ENCODE peak calls at places on chromosomes 1 and 21, in eight cellular contexts. W is T-helper 17 cell, F is transverse colon, T is neural progenitor cell, V is body of pancreas, A is heart left ventricle, M is IMR-90, G is heart right ventricle. X is an unnamed sample. For H3K9me3, the result is how much of the 10 kb centered on the place peaks cover.

GRCh38 chr1:92695104-92695503 is 89.8 kb downstream of the EVI5 start:
- DNase-seq in M (peak), G (no peak), F (no peak), T (no peak), A (no peak), W (no peak), V (no peak), X (no peak)

GRCh38 chr1:44637590-44638411 is 36.5 kb downstream of the TMEM53 start:
- DNase-seq in M (no peak), T (peak), G (no peak), F (no peak), W (no peak), V (no peak), A (no peak), X (no peak)

GRCh38 chr1:240337795-240338194 is 246.1 kb downstream of the FMN2 start:
- DNase-seq in G (no peak), V (no peak), A (no peak), M (peak), F (no peak), T (no peak), W (no peak), X (no peak)

GRCh38 chr1:46173361-46173856 is 1.5 kb upstream of the TSPAN1 start:
- DNase-seq in M (peak), G (peak), W (no peak), T (no peak), V (no peak), F (no peak), A (peak), X (peak)

GRCh38 chr1:156750932-156751723 is at the start of gene HDGF:
- DNase-seq in M (no peak), A (peak), V (peak), F (peak), W (no peak), T (peak), G (peak), X (peak)

GRCh38 chr1:242568666-242569065 is 44.2 kb upstream of the PLD5 start:
- DNase-seq in V (no peak), A (no peak), M (no peak), F (no peak), T (no peak), G (no peak), W (no peak), X (no peak)

GRCh38 chr1:25685938-25686665 is 69.5 kb downstream of the MAN1C1 start:
- DNase-seq in M (no peak), W (no peak), T (no peak), F (no peak), V (no peak), A (no peak), G (no peak), X (peak)

GRCh38 chr1:41618066-41618825 is 133.8 kb upstream of the EDN2 start:
- DNase-seq in G (peak), F (peak), W (no peak), A (peak), V (peak), T (no peak), M (peak), X (peak)

GRCh38 chr1:178565586-178565985 is 52.7 kb downstream of the TEX35 start:
- DNase-seq in W (no peak), M (no peak), F (no peak), G (no peak), T (no peak), V (no peak), A (no peak), X (no peak)

GRCh38 chr1:10943991-10944730 is 68.3 kb upstream of the TARDBP start:
- DNase-seq in F (peak), G (peak), V (peak), T (no peak), A (no peak), M (no peak), W (no peak), X (no peak)

GRCh38 chr1:24149854-24150227 is 6.9 kb upstream of the IL22RA1 start:
- DNase-seq in M (peak), A (no peak), W (no peak), T (no peak), G (no peak), F (peak), V (peak), X (peak)

GRCh38 chr1:108592030-108592759 is 32.3 kb downstream of the EEIG2 start:
- DNase-seq in M (no peak), T (no peak), V (no peak), G (no peak), A (no peak), F (no peak), W (no peak), X (no peak)

GRCh38 chr1:115641762-115642167 is at the start of gene VANGL1:
- DNase-seq in T (peak), A (peak), G (peak), V (peak), W (peak), F (peak), M (peak), X (peak)

GRCh38 chr1:93845554-93846150 is 33.4 kb downstream of the DNTTIP2 start:
- DNase-seq in V (peak), G (peak), A (no peak), W (no peak), M (peak), T (peak), F (peak), X (no peak)

GRCh38 chr1:148166558-148167492 is 14.7 kb upstream of the NBPF11 start:
- DNase-seq in F (no peak), V (no peak), M (no peak), A (no peak), T (no peak), W (no peak), G (no peak), X (no peak)

GRCh38 chr1:9331016-9331415 is 38.3 kb downstream of the SPSB1 start:
- DNase-seq in M (no peak), G (no peak), V (no peak), T (no peak), W (no peak), F (peak), A (no peak), X (no peak)

GRCh38 chr1:27403065-27403726 is 10.8 kb downstream of the GPR3 start:
- DNase-seq in A (peak), W (no peak), G (peak), V (peak), F (peak), M (peak), T (peak), X (peak)

GRCh38 chr1:67307251-67308060 is at the start of gene IL12RB2:
- DNase-seq in W (no peak), G (no peak), A (no peak), M (no peak), F (peak), T (peak), V (peak), X (peak)

GRCh38 chr1:34711469-34711868 is 43.4 kb upstream of the GJB5 start:
- DNase-seq in A (no peak), V (no peak), F (no peak), M (no peak), T (peak), G (no peak), W (no peak), X (no peak)

GRCh38 chr1:145845514-145846161 is at the start of gene NUDT17:
- DNase-seq in V (peak), G (peak), A (peak), F (peak), W (peak), T (peak), M (peak), X (peak)

GRCh38 chr1:225844236-225845061 is 34.5 kb downstream of the EPHX1 start:
- DNase-seq in T (no peak), W (no peak), G (no peak), A (no peak), F (no peak), M (no peak), V (no peak), X (no peak)

GRCh38 chr21:46661211-46661625 is 25.7 kb downstream of the PRMT2 start:
- DNase-seq in V (peak), A (peak), W (peak), M (peak), T (peak), F (peak), G (peak), X (peak)

GRCh38 chr1:223143760-223144248 is 756 bp upstream of the TLR5 start:
- DNase-seq in M (no peak), F (peak), A (peak), T (no peak), G (no peak), W (no peak), V (no peak), X (peak)

DNA sequence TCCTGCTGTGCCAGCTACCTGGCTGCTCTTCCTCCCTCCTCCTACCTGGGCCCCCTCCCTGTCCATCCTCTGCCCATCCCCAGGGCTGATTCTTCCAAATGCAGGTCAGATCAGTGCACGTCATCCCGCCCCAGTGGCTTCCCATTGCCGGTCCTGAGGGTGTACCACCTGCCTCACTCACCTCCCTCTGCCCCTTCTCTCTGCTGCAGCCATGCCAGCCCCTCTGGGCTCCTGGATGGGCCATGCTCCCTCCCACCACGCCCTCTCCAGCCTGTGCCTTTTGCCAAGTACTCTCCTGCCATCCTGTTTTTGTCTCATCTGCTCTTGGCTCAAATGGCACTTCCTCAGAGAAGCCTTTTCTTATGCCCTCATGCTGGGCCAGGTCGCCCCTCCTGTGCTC is 95.8 kb downstream of the ARHGEF10L start:
- DNase-seq in V (no peak), M (no peak), F (no peak), W (no peak), G (no peak), T (no peak), A (no peak), X (no peak)
- H3K9me3 ChIP-seq in V (under half), M (under half), F (under half), W (under half), G (under half), T (under half), A (under half), X (under half)

DNA sequence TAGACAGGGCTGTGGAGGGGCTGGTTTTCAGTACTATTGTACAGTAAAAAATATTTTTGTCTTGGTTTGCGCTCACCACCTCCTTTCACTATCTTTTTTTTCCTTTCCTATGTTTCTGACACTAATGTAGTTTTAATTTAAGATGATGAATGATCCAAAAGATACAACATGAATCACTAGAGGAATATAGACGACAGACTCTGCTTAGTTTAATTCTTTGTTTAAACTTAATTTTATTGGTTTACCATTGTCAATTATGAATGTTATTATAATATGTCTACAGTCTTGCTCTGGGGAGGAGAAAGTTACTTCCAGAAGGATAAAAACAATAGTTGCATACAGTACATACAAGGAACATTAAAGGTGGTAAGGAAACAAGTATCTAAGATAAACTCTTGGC is 682.4 kb upstream of the ADGRL4 start:
- DNase-seq in G (no peak), F (no peak), A (no peak), T (no peak), W (no peak), V (no peak), M (no peak), X (no peak)
- H3K9me3 ChIP-seq in G (under half), F (under half), A (under half), T (under half), W (under half), V (under half), M (under half), X (under half)

DNA sequence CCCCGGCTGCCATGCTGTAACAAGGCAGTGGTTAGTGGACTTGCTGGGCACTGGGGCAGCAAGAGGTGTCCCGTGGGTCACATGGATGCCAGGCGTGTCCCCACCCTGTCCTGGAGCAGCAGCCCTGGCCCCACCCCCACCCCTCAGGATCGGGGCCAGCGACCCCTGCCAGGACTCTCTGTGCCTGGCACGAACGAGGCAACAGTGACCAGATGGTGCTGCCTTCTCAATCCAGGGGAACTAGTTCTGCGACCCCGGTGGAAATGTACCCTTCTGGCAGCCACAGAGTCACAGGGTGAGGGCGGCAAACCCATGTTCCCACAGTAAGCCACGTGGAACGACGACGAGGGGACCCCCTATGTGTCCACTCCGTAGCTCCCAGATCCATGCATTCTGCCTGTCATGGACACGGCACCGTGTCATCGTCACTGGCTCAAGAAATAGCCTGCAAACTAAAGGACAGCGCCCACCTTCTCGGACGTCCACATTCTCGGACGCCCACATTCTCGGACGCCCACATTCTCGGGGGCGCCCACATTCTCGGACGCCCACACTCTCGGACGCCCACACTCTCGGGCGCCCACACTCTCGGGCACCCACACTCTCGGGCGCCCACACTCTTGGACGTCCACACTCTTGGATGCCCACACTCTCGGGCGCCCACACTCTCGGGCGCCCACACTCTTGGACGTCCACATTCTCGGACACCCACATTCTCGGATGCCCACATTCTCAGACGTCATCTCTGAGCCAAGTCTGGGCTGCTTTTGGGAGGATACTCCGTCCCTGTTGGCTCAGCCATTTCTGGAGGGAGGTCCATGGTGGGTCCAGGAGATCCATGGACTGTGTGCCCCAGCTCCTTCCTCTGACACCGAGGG is 19.6 kb upstream of the ACTRT2 start:
- DNase-seq in A (no peak), G (no peak), M (no peak), F (peak), T (no peak), W (no peak), V (no peak), X (no peak)
- H3K9me3 ChIP-seq in A (under half), G (under half), M (half or more), F (under half), T (under half), W (under half), V (under half), X (under half)

DNA sequence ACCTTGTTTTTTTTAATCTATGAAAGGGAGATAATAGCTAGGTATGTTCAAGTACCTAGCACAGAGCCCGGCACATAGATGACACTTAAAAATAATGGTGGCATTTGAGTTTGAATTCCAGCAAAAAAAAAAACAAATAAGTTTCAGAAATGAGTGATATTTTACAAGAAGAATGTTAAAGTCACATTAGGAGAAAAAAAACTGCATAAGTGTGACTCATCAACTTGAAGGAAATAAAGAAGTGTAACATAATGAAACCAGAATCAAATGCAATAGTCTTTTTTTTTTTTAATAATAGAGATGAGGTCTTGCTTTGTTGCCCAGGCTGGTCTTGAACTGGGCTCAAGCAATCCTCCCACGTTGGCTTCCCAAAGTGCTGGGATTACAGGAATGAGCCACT is 17.1 kb downstream of the DNASE2B start:
- DNase-seq in W (no peak), M (peak), V (no peak), T (no peak), G (no peak), F (no peak), A (no peak), X (no peak)
- H3K9me3 ChIP-seq in W (under half), M (under half), V (under half), T (under half), G (under half), F (under half), A (under half), X (under half)

GRCh38 chr1:106675558-106675957 is 380.9 kb upstream of the PRMT6 start:
- DNase-seq in M (no peak), F (no peak), G (no peak), A (no peak), T (no peak), W (no peak), V (no peak), X (no peak)
- H3K9me3 ChIP-seq in M (under half), F (under half), G (under half), A (under half), T (under half), W (under half), V (under half), X (under half)